ENCODE peak calls at places on chromosomes 7 and 10, in six cellular contexts. B, R, M, J, A and K are unnamed samples.

GRCh38 chr10:50917486-50917885 is 32.1 kb upstream of the A1CF start:
- DNase-seq in B (no peak), R (peak), M (no peak), J (no peak), A (peak), K (peak)

GRCh38 chr7:33191326-33191725 is 62.0 kb downstream of the BBS9 start:
- DNase-seq in B (peak), R (peak), M (no peak), J (no peak), A (no peak), K (no peak)

GRCh38 chr7:47153571-47153970 is 428.3 kb downstream of the TNS3 start:
- DNase-seq in B (peak), R (no peak), M (no peak), J (no peak), A (peak), K (no peak)

GRCh38 chr7:77368974-77369373 is 47.2 kb downstream of the GSAP start:
- DNase-seq in B (no peak), R (no peak), M (no peak), J (no peak), A (no peak), K (peak)

GRCh38 chr10:107689318-107689717 is 524.8 kb upstream of the SORCS1 start:
- DNase-seq in B (no peak), R (no peak), M (no peak), J (no peak), A (no peak), K (no peak)

GRCh38 chr10:101839421-101840063 is 4.1 kb downstream of the KCNIP2 start:
- DNase-seq in B (peak), R (peak), M (peak), J (no peak), A (no peak), K (no peak)

GRCh38 chr10:3786295-3786981 is 1.4 kb upstream of the KLF6 start:
- DNase-seq in B (peak), R (no peak), M (no peak), J (no peak), A (peak), K (no peak)

GRCh38 chr7:23494009-23494408 is 23.7 kb upstream of the IGF2BP3 start:
- DNase-seq in B (no peak), R (no peak), M (no peak), J (no peak), A (no peak), K (no peak)

GRCh38 chr10:61786728-61787127 is 114.8 kb upstream of the ARID5B start:
- DNase-seq in B (no peak), R (peak), M (no peak), J (no peak), A (peak), K (peak)

GRCh38 chr10:130045091-130045652 is 65.5 kb downstream of the C10orf143 start:
- DNase-seq in B (peak), R (peak), M (no peak), J (no peak), A (no peak), K (no peak)

GRCh38 chr7:82194011-82194410 is 249.6 kb downstream of the CACNA2D1 start:
- DNase-seq in B (no peak), R (no peak), M (no peak), J (no peak), A (peak), K (peak)

GRCh38 chr7:150945853-150946825 is 32.0 kb downstream of the KCNH2 start:
- DNase-seq in B (peak), R (no peak), M (no peak), J (peak), A (peak), K (peak)

GRCh38 chr7:99305473-99306260 is 20.0 kb upstream of the ARPC1A start:
- DNase-seq in B (no peak), R (no peak), M (no peak), J (no peak), A (no peak), K (no peak)

GRCh38 chr7:135420786-135421185 is 89.1 kb downstream of the CNOT4 start:
- DNase-seq in B (no peak), R (no peak), M (no peak), J (no peak), A (peak), K (no peak)

GRCh38 chr10:46547881-46548780 is 8.3 kb downstream of the GPRIN2 start:
- DNase-seq in B (peak), R (no peak), M (no peak), J (peak), A (peak), K (no peak)

GRCh38 chr7:151139791-151140190 is 27.7 kb downstream of the GBX1 start:
- DNase-seq in B (no peak), R (no peak), M (no peak), J (no peak), A (no peak), K (no peak)

GRCh38 chr10:76558586-76558985 is 1079.0 kb downstream of the KCNMA1 start:
- DNase-seq in B (no peak), R (no peak), M (no peak), J (no peak), A (peak), K (peak)

GRCh38 chr10:33236916-33237315 is 97.6 kb downstream of the NRP1 start:
- DNase-seq in B (no peak), R (no peak), M (no peak), J (no peak), A (peak), K (no peak)

GRCh38 chr10:76939862-76940495 is 697.6 kb downstream of the KCNMA1 start:
- DNase-seq in B (no peak), R (no peak), M (no peak), J (no peak), A (no peak), K (no peak)

GRCh38 chr10:124125305-124126116 is 32.1 kb upstream of the CHST15 start:
- DNase-seq in B (peak), R (peak), M (no peak), J (no peak), A (peak), K (no peak)

GRCh38 chr7:151014950-151015349 is 9.3 kb downstream of the ATG9B start:
- DNase-seq in B (no peak), R (peak), M (no peak), J (no peak), A (no peak), K (no peak)

GRCh38 chr7:28592861-28593260 is 180.5 kb downstream of the CREB5 start:
- DNase-seq in B (no peak), R (no peak), M (no peak), J (no peak), A (no peak), K (no peak)

GRCh38 chr7:2665359-2665791 is 22.6 kb upstream of the AMZ1 start:
- DNase-seq in B (no peak), R (no peak), M (no peak), J (no peak), A (no peak), K (no peak)

GRCh38 chr10:33303988-33304387 is 30.5 kb downstream of the NRP1 start:
- DNase-seq in B (no peak), R (no peak), M (no peak), J (no peak), A (no peak), K (no peak)

GRCh38 chr7:30074422-30075030 is 46.3 kb downstream of the PLEKHA8 start:
- DNase-seq in B (no peak), R (peak), M (no peak), J (no peak), A (peak), K (no peak)

GRCh38 chr10:27369832-27370231 is 129.2 kb upstream of the ACBD5 start:
- DNase-seq in B (no peak), R (peak), M (no peak), J (no peak), A (no peak), K (no peak)

GRCh38 chr7:151349507-151349853 is 7.9 kb downstream of the NUB1 start:
- DNase-seq in B (no peak), R (no peak), M (no peak), J (no peak), A (no peak), K (no peak)

GRCh38 chr7:67913604-67914003 is 917.0 kb downstream of the TYW1 start:
- DNase-seq in B (no peak), R (no peak), M (no peak), J (no peak), A (peak), K (no peak)

DNA sequence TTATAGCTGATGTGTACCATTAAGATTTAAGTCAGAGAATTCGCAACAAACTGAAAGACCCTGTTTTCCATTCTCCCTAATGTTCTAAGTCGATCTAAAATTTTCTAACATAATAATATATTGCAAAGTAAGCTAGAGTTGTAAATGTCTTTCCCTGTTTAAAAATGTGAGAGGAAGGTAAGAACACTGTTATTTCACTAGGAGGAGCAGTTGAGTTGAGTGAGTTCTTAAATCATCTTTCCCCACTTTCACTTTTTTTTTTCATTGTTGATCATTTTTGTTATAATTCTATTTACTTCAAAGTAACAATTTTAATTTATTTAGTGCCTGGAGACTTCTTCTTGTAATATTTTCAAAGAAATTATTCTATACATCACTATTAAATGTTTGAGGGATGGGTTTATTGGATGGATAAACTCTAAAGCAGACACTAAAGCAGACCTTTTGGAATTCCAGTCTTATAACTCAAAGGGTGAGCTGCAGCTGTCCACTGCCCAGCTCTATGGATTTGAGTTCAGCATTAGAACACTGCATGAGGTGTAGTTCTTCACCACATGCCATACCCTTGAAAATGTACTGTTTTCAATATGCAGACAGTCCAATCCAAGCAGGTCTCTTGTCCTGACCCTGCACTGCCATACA is 181.3 kb upstream of the FZD1 start:
- DNase-seq in B (no peak), R (peak), M (no peak), J (no peak), A (peak), K (no peak)
- TF ChIP-seq CTCF in B (peak), R (peak), M (peak), J (peak), A (peak), K (peak)

DNA sequence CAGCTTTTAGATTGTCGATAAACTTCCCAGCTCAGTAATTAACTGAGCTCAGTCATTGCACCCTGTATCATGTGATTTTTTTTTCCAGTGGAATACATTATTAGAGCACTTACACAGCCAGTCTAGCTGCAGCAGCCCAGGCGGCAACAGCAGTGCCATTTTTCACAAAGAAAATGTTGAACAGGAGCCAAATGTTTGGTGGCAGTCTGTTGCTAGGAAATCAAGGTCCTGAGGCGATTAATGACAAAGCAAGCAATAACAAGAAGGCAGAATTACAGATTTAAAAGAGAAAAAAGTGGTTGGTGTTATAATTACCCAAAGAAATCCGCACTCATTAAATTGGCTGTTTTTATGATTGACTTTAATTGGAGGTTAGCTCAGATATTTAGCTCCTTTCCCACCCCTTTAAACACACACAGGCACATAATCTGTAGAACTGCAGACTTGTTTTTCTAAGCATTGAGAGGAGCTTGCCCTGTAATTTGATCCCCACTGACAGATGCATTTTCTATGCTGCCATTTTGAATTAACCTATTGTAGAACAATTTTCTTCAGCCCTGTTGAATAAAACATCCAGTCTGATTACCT is 267.4 kb downstream of the ADK start:
- DNase-seq in B (no peak), R (no peak), M (no peak), J (no peak), A (peak), K (no peak)
- H3K27ac ChIP-seq in B (peak), R (no peak), M (no peak), J (peak), A (no peak), K (no peak)

GRCh38 chr10:5889624-5890518 is at the start of the genes ANKRD16 and FBH1:
- DNase-seq in B (peak), R (peak), M (peak), J (peak), A (peak), K (peak)

GRCh38 chr10:5888352-5888751 is 1.3 kb downstream of the ANKRD16 start:
- DNase-seq in B (no peak), R (no peak), M (no peak), J (no peak), A (peak), K (no peak)

GRCh38 chr10:5887641-5888040 is 2.1 kb downstream of the ANKRD16 start:
- DNase-seq in B (no peak), R (no peak), M (no peak), J (no peak), A (no peak), K (no peak)

GRCh38 chr10:5890519-5890878 is 456 bp downstream of the FBH1 start:
- DNase-seq in B (no peak), R (peak), M (no peak), J (no peak), A (peak), K (no peak)

GRCh38 chr10:5888843-5889623 is 660 bp downstream of the ANKRD16 start:
- DNase-seq in B (peak), R (peak), M (peak), J (no peak), A (peak), K (no peak)
- TF ChIP-seq CTCF in B (no peak), R (peak), M (no peak), J (no peak), A (no peak), K (peak)

GRCh38 chr7:42226354-42226941 is 10.6 kb downstream of the GLI3 start:
- DNase-seq in B (no peak), R (no peak), M (no peak), J (no peak), A (no peak), K (no peak)

GRCh38 chr7:42222119-42222518 is 14.9 kb downstream of the GLI3 start:
- DNase-seq in B (peak), R (peak), M (no peak), J (no peak), A (no peak), K (no peak)

GRCh38 chr7:42227523-42227922 is 9.5 kb downstream of the GLI3 start:
- DNase-seq in B (no peak), R (no peak), M (no peak), J (no peak), A (no peak), K (no peak)

GRCh38 chr7:42222891-42223290 is 14.1 kb downstream of the GLI3 start:
- DNase-seq in B (peak), R (no peak), M (no peak), J (no peak), A (no peak), K (no peak)

GRCh38 chr7:42224391-42225003 is 12.5 kb downstream of the GLI3 start:
- DNase-seq in B (peak), R (no peak), M (no peak), J (no peak), A (no peak), K (no peak)
- H3K27ac ChIP-seq in B (peak), R (no peak), M (no peak), J (no peak), A (no peak), K (no peak)

GRCh38 chr7:79810945-79811344 is 323.7 kb upstream of the GNAI1 start:
- DNase-seq in B (no peak), R (no peak), M (no peak), J (no peak), A (no peak), K (no peak)

DNA sequence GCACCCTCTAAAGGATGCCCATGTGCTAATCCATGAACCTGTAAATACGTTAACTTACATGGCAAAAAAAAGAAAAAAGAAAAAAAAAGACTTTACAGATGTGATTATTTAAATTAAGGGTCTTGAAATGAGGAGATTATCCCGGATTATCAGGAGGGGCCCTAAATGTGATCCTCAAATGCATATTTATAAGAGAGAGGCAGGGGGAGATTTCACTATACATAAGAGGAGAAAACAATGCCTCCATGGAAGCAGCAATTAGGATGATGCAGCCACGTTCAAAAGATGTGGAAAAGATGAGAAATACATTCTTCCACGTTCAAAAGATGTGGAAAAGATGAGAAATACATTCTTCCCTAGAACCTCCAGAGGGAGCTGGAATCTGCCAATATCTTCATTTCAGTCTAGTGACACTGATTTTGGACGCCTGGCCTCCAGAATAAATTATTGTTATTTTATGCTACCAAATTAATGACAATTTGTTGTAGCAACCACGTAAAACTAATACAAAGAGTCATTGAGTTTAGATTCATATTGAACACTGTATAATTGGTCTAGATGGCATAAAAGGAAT is 328.4 kb upstream of the GNAI1 start:
- DNase-seq in B (no peak), R (peak), M (no peak), J (no peak), A (peak), K (peak)
- TF ChIP-seq CTCF in B (peak), R (no peak), M (no peak), J (no peak), A (peak), K (peak)

GRCh38 chr10:89475137-89475536 is 60.3 kb downstream of the SLC16A12 start:
- DNase-seq in B (no peak), R (no peak), M (no peak), J (no peak), A (no peak), K (no peak)
- H3K27ac ChIP-seq in B (no peak), R (no peak), M (no peak), J (peak), A (no peak), K (peak)

DNA sequence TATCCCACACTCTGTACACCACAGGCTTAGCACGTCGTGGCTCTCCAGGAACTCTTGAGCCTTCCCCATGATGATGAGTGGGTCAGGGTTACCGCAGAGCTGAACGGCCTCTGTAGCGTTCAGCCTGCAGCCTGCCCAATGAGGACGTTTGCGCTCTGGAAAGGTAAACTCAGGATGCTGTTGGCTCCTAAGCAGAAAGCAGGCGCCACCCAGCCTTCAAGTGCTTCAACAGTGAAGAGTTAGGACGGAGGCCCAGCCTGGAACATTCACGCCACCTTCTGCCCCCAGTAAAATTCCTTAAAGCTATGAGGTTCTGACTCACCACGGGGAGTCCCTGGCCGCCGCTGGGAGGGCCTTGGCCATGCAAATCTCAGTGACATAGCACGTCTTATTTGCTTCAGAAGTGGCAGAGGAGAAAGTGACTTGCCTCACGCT is 161.5 kb upstream of the SH2B2 start:
- DNase-seq in B (peak), R (peak), M (no peak), J (peak), A (peak), K (peak)
- TF ChIP-seq CTCF in B (peak), R (no peak), M (no peak), J (peak), A (peak), K (peak)

GRCh38 chr7:36201122-36201723 is 48.2 kb downstream of the EEPD1 start:
- DNase-seq in B (no peak), R (no peak), M (no peak), J (no peak), A (no peak), K (no peak)
- H3K27ac ChIP-seq in B (no peak), R (no peak), M (no peak), J (no peak), A (no peak), K (no peak)

GRCh38 chr7:114921636-114922150 is at the start of gene MDFIC:
- DNase-seq in B (peak), R (no peak), M (no peak), J (no peak), A (no peak), K (no peak)
- TF ChIP-seq CTCF in B (no peak), R (no peak), M (no peak), J (no peak), A (no peak), K (no peak)